ENCODE peak calls at places on chromosome 18, in nine cellular contexts. A is stimulated activated CD8-positive, alpha-beta memory T cell treated with anti-CD3 and anti-CD28 coated beads, Interleukin-4, amount 100 ng/mL, for 4 hours; G is hippocampal formation; M is BJ; Q is neural progenitor cell; B is heart right ventricle; O is iPS DF 6.9; S is T-cell; J is substantia nigra. V is an unnamed sample.

GRCh38 chr18:25544872-25545271 is 192.9 kb upstream of the ZNF521 start:
- DNase-seq in M (no peak), A (no peak), O (no peak), B (no peak), Q (no peak), J (no peak), S (no peak), G (no peak), V (no peak)

GRCh38 chr18:24043403-24043802 is 28.8 kb downstream of the TTC39C start:
- DNase-seq in M (no peak), O (no peak), J (no peak), G (no peak), B (no peak), S (no peak), Q (no peak), A (no peak), V (no peak)

GRCh38 chr18:70046207-70046606 is 98.5 kb upstream of the CD226 start:
- DNase-seq in O (no peak), A (no peak), Q (no peak), M (no peak), J (no peak), B (peak; percentile 14), G (no peak), S (no peak), V (no peak)

GRCh38 chr18:57410749-57411148 is 24.4 kb upstream of the ONECUT2 start:
- DNase-seq in Q (no peak), G (no peak), O (no peak), B (no peak), M (no peak), A (no peak), S (no peak), J (no peak), V (no peak)

GRCh38 chr18:58535340-58536186 is 93.3 kb downstream of the ALPK2 start:
- DNase-seq in O (no peak), S (no peak), A (no peak), G (no peak), J (no peak), M (no peak), B (no peak), Q (no peak), V (no peak)

GRCh38 chr18:44958040-44958439 is 277.4 kb downstream of the SETBP1 start:
- DNase-seq in Q (no peak), O (no peak), M (no peak), G (no peak), J (no peak), S (no peak), A (no peak), B (no peak), V (no peak)

GRCh38 chr18:55739488-55739887 is 151.5 kb upstream of the TCF4 start:
- DNase-seq in S (no peak), Q (no peak), B (no peak), M (no peak), A (no peak), O (no peak), G (no peak), J (no peak), V (no peak)

GRCh38 chr18:2978626-2979025 is 34.3 kb downstream of the LPIN2 start:
- DNase-seq in Q (no peak), B (no peak), O (no peak), J (no peak), M (no peak), A (no peak), S (no peak), G (no peak), V (peak; percentile 28)

GRCh38 chr18:56139792-56140254 is 498.6 kb downstream of the TXNL1 start:
- DNase-seq in G (no peak), J (peak; percentile 10), B (no peak), A (no peak), O (no peak), M (peak; percentile 65), Q (no peak), S (no peak), V (no peak)

GRCh38 chr18:76006151-76006550 is 488.9 kb downstream of the ZNF516 start:
- DNase-seq in S (no peak), J (no peak), B (no peak), A (no peak), G (no peak), Q (no peak), O (no peak), M (no peak), V (no peak)

GRCh38 chr18:65990944-65991708 is 240.3 kb downstream of the CDH7 start:
- DNase-seq in S (no peak), J (no peak), Q (no peak), B (no peak), O (no peak), M (no peak), A (no peak), G (no peak), V (no peak)

GRCh38 chr18:68984342-68984741 is 186.5 kb downstream of the CCDC102B start:
- DNase-seq in J (no peak), Q (no peak), B (no peak), M (no peak), A (no peak), S (no peak), G (no peak), O (no peak), V (no peak)

GRCh38 chr18:35580748-35581534 is 599 bp upstream of the GALNT1 start:
- DNase-seq in G (peak; percentile 65), J (peak; percentile 78), O (no peak), Q (peak; percentile 88), S (peak; percentile 33), A (no peak), M (no peak), B (peak; percentile 51), V (peak; percentile 51)

GRCh38 chr18:3758531-3758930 is 308.6 kb downstream of the TGIF1 start:
- DNase-seq in B (no peak), A (no peak), M (no peak), O (no peak), J (no peak), G (no peak), S (no peak), Q (no peak), V (no peak)

GRCh38 chr18:61502472-61502871 is 169.2 kb downstream of the CDH20 start:
- DNase-seq in M (peak; percentile 7), J (peak; percentile 21), Q (peak; percentile 82), B (peak; percentile 44), O (peak; percentile 29), G (peak; percentile 85), A (no peak), S (no peak), V (no peak)

GRCh38 chr18:35197286-35197685 is 43.5 kb upstream of the ZNF397 start:
- DNase-seq in B (no peak), M (no peak), O (no peak), G (no peak), S (no peak), A (no peak), Q (no peak), J (no peak), V (no peak)

GRCh38 chr18:37717656-37718055 is 152.1 kb upstream of the CELF4 start:
- DNase-seq in O (no peak), M (no peak), S (no peak), Q (no peak), J (no peak), B (no peak), G (no peak), A (no peak), V (no peak)

GRCh38 chr18:65523461-65523860 is 227.4 kb upstream of the CDH7 start:
- DNase-seq in Q (peak; percentile 27), B (no peak), G (no peak), S (no peak), A (no peak), M (no peak), J (no peak), O (peak; percentile 16), V (no peak)

GRCh38 chr18:9832871-9833270 is 52.9 kb upstream of the TXNDC2 start:
- DNase-seq in O (no peak), Q (no peak), A (no peak), S (no peak), B (no peak), M (no peak), G (no peak), J (no peak), V (no peak)

GRCh38 chr18:25465152-25465790 is 113.3 kb upstream of the ZNF521 start:
- DNase-seq in J (no peak), A (no peak), M (no peak), Q (peak; percentile 86), S (no peak), G (no peak), O (no peak), B (no peak), V (no peak)

GRCh38 chr18:38790303-38790702 is 1224.7 kb upstream of the CELF4 start:
- DNase-seq in Q (peak; percentile 34), G (no peak), S (no peak), J (no peak), M (no peak), A (no peak), B (no peak), O (no peak), V (no peak)

GRCh38 chr18:47594621-47595086 is 335.8 kb downstream of the SMAD2 start:
- DNase-seq in B (no peak), Q (no peak), S (no peak), M (no peak), A (no peak), G (peak; percentile 23), J (no peak), O (no peak), V (no peak)

V was measured in activated gamma-delta T cell treated with Interleukin-2 at 50 U/mL for 16 hours.